ENCODE peak calls at places on chromosomes 11 and 22, in four cellular contexts. One of them, this sample, is unnamed.

GRCh38 chr11:58900479-58901420 is 38.5 kb upstream of the GLYATL1 start:
- DNase-seq in A549: peak; percentile 47
- DNase-seq in lower lobe of right lung: peak; percentile 75
- DNase-seq in AG04449: no peak
- DNase-seq in this sample: peak; percentile 18

GRCh38 chr22:35150163-35151107 is 84.5 kb downstream of the ISX start:
- DNase-seq in lower lobe of right lung: peak; percentile 56
- DNase-seq in AG04449: no peak
- DNase-seq in A549: peak; percentile 13
- DNase-seq in this sample: peak; percentile 5

GRCh38 chr11:108871152-108871551 is 206.3 kb downstream of the DDX10 start:
- DNase-seq in AG04449: no peak
- DNase-seq in A549: no peak
- DNase-seq in lower lobe of right lung: no peak
- DNase-seq in this sample: peak; percentile 57

GRCh38 chr22:16717699-16718558 is 107.3 kb downstream of the XKR3 start:
- DNase-seq in AG04449: no peak
- DNase-seq in A549: no peak
- DNase-seq in lower lobe of right lung: no peak
- DNase-seq in this sample: no peak

GRCh38 chr11:13338437-13339069 is 61.0 kb downstream of the BMAL1 start:
- DNase-seq in AG04449: no peak
- DNase-seq in A549: peak; percentile 81
- DNase-seq in lower lobe of right lung: no peak
- DNase-seq in this sample: peak; percentile 76

GRCh38 chr11:74966651-74967050 is 17.6 kb downstream of the SPCS2 start:
- DNase-seq in A549: no peak
- DNase-seq in AG04449: no peak
- DNase-seq in lower lobe of right lung: no peak
- DNase-seq in this sample: no peak

GRCh38 chr11:75152651-75153553 is 2.0 kb downstream of the SLCO2B1 start:
- DNase-seq in A549: no peak
- DNase-seq in lower lobe of right lung: no peak
- DNase-seq in AG04449: no peak
- DNase-seq in this sample: no peak

GRCh38 chr11:112949781-112950575 is 11.2 kb upstream of the NCAM1 start:
- DNase-seq in lower lobe of right lung: no peak
- DNase-seq in A549: no peak
- DNase-seq in AG04449: no peak
- DNase-seq in this sample: no peak

GRCh38 chr22:30606455-30607299 is at the start of gene TCN2:
- DNase-seq in A549: peak; percentile 69
- DNase-seq in lower lobe of right lung: peak; percentile 80
- DNase-seq in AG04449: no peak
- DNase-seq in this sample: peak; percentile 91

GRCh38 chr11:8361664-8362210 is 98.1 kb upstream of the LMO1 start:
- DNase-seq in AG04449: no peak
- DNase-seq in A549: no peak
- DNase-seq in lower lobe of right lung: no peak
- DNase-seq in this sample: no peak

GRCh38 chr11:31643831-31644230 is 134.3 kb downstream of the ELP4 start:
- DNase-seq in A549: peak; percentile 0
- DNase-seq in lower lobe of right lung: no peak
- DNase-seq in AG04449: no peak
- DNase-seq in this sample: peak; percentile 19

GRCh38 chr11:75301602-75302345 is 49.7 kb downstream of the ARRB1 start:
- DNase-seq in A549: no peak
- DNase-seq in AG04449: no peak
- DNase-seq in lower lobe of right lung: no peak
- DNase-seq in this sample: no peak

GRCh38 chr22:31177420-31178162 is 17.6 kb downstream of the RNF185 start:
- DNase-seq in AG04449: peak; percentile 91
- DNase-seq in A549: no peak
- DNase-seq in lower lobe of right lung: no peak
- DNase-seq in this sample: peak; percentile 90

GRCh38 chr11:19679952-19680823 is 32.4 kb upstream of the NAV2 start:
- DNase-seq in lower lobe of right lung: peak; percentile 79
- DNase-seq in A549: peak; percentile 85
- DNase-seq in AG04449: peak; percentile 91
- DNase-seq in this sample: peak; percentile 99

GRCh38 chr22:43399338-43399979 is 12.4 kb upstream of the MPPED1 start:
- DNase-seq in AG04449: no peak
- DNase-seq in A549: no peak
- DNase-seq in lower lobe of right lung: peak; percentile 30
- DNase-seq in this sample: no peak

GRCh38 chr22:35178446-35178845 is 78.8 kb upstream of the HMGXB4 start:
- DNase-seq in A549: no peak
- DNase-seq in lower lobe of right lung: no peak
- DNase-seq in AG04449: no peak
- DNase-seq in this sample: no peak

GRCh38 chr22:46031965-46032851 is 55.2 kb upstream of the WNT7B start:
- DNase-seq in A549: no peak
- DNase-seq in AG04449: no peak
- DNase-seq in lower lobe of right lung: peak; percentile 36
- DNase-seq in this sample: no peak

GRCh38 chr22:42726811-42727210 is 6.1 kb upstream of the A4GALT start:
- DNase-seq in A549: no peak
- DNase-seq in lower lobe of right lung: no peak
- DNase-seq in AG04449: no peak
- DNase-seq in this sample: no peak

GRCh38 chr11:1203505-1204271 is 19.2 kb upstream of the MUC5B start:
- DNase-seq in lower lobe of right lung: peak; percentile 50
- DNase-seq in AG04449: no peak
- DNase-seq in A549: no peak
- DNase-seq in this sample: no peak

GRCh38 chr22:29060931-29061330 is 700 bp downstream of the C22orf31 start:
- DNase-seq in A549: no peak
- DNase-seq in AG04449: no peak
- DNase-seq in lower lobe of right lung: no peak
- DNase-seq in this sample: no peak

GRCh38 chr22:29342577-29343312 is 27.2 kb upstream of the RASL10A start:
- DNase-seq in A549: no peak
- DNase-seq in AG04449: no peak
- DNase-seq in lower lobe of right lung: no peak
- DNase-seq in this sample: no peak

GRCh38 chr11:2273771-2274170 is 3.4 kb upstream of the ASCL2 start:
- DNase-seq in lower lobe of right lung: no peak
- DNase-seq in A549: no peak
- DNase-seq in AG04449: no peak
- DNase-seq in this sample: no peak

GRCh38 chr22:50146440-50147228 is 23.9 kb upstream of the PANX2 start:
- DNase-seq in A549: peak; percentile 52
- DNase-seq in lower lobe of right lung: peak; percentile 60
- DNase-seq in AG04449: peak; percentile 14
- DNase-seq in this sample: peak; percentile 85

GRCh38 chr11:45832835-45833446 is 14.3 kb upstream of the CRY2 start:
- DNase-seq in A549: no peak
- DNase-seq in AG04449: no peak
- DNase-seq in lower lobe of right lung: no peak
- DNase-seq in this sample: no peak

GRCh38 chr22:30310881-30311771 is 15.6 kb downstream of the TBC1D10A start:
- DNase-seq in AG04449: no peak
- DNase-seq in A549: no peak
- DNase-seq in lower lobe of right lung: peak; percentile 77
- DNase-seq in this sample: peak; percentile 69

GRCh38 chr22:46336119-46337078 is 885 bp downstream of the TRMU start:
- DNase-seq in A549: no peak
- DNase-seq in lower lobe of right lung: peak; percentile 59
- DNase-seq in AG04449: no peak
- DNase-seq in this sample: peak; percentile 43

DNA sequence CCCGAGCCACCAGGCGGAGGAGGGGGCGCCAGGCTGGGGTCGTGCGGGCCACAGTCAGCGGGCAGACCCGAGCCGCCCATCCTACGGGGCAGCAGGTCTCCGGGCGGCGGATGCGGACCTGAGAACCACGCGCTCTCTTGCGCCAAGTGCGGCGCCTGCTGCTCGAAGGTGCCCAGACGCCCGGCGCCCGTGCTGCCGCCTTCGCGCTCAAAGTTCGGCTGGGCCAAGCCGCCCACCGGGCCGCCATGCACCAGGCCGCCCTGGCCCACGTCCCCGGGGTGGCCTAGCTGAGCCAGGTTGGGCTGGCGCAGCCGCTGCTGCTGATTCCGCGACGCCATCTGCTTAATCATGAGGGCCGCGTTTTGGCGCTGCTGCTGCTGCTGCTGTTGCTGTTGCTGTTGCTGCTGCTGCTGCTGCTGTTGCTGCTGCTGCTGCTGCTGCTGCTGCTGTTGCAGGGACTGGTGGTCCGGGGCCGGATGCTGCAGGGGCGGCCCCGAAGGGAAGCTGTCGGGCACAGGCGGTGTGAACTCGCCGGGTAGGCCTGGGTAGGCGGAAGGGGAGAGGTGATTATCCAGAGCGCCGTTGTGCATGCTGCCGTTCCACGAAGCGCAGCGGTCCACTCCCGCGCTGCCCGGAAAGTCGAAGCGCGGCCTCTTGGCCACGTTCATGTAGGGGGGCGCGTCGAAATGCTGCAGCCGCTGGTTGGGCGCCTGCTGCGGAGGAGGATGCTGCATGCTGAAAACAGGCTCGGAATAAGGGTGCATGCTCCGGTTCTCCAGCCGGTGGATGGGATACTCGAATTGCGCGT is 2.8 kb downstream of the MN1 start:
- DNase-seq in lower lobe of right lung: no peak
- DNase-seq in AG04449: no peak
- DNase-seq in A549: no peak
- DNase-seq in this sample: no peak
- H3K4me3 ChIP-seq in lower lobe of right lung: peak overlapping the region; percentile 70
- H3K4me3 ChIP-seq in AG04449: peak overlapping the region; percentile 9
- H3K4me3 ChIP-seq in A549: no peak overlapping the region
- H3K4me3 ChIP-seq in this sample: peak overlapping the region; percentile 34

DNA sequence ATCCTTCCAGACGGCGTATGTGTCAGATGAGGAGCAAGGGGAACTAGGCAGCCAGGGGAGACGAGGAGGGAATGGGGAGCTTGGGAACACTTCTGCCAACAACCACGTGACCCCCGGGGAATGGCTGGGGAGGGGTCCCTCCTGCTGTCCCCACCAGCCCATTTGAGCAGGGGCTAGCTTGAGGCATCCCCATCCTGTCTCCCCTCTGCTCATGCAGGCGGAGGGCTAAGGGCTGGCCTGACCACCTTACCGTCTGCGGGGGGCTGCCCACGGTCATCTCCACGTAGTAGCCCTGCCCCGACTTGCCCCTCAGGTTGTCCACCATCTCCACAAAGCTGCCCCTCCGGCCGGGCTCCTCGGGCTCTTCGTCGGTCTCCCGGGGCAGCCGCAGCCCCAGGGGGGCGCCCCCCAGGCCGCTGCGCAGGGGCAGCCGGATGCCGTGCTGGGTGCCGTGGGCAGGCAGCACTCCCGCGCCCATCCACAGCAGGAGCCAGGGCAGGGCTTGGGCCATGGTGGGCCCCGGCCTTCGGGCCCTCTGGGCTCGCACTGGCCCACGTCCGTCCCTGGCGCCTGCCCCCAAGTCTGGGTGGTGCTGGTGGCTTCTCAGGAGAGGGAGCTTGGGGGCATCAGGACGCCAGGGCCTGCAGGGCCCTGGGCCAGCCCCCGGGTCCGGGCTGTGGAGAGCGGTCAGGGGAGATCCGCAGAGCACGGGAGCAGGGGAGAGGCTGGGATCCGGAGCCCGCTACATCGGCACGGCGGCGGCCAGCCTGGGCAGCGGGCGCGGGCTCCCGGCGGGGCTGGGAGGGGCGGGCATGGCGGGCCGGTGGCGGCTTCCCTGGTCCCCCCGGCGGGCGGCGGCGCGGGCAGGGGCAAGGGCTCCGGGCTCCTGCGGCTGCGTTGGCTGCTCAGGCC is 515 bp downstream of the BACE1 start:
- DNase-seq in A549: no peak
- DNase-seq in AG04449: no peak
- DNase-seq in lower lobe of right lung: no peak
- DNase-seq in this sample: no peak
- TF ChIP-seq CTCF in A549: no peak
- TF ChIP-seq CTCF in AG04449: no peak
- TF ChIP-seq CTCF in lower lobe of right lung: no peak
- TF ChIP-seq CTCF in this sample: no peak

GRCh38 chr22:22906907-22907550 is 19.4 kb downstream of the IGLL5 start:
- DNase-seq in AG04449: no peak
- DNase-seq in lower lobe of right lung: no peak
- DNase-seq in A549: no peak
- DNase-seq in this sample: no peak

GRCh38 chr22:22901578-22902218 is 14.1 kb downstream of the IGLL5 start:
- DNase-seq in AG04449: no peak
- DNase-seq in lower lobe of right lung: peak; percentile 23
- DNase-seq in A549: no peak
- DNase-seq in this sample: no peak

GRCh38 chr22:22897947-22898346 is 10.3 kb downstream of the IGLL5 start:
- DNase-seq in AG04449: no peak
- DNase-seq in A549: no peak
- DNase-seq in lower lobe of right lung: no peak
- DNase-seq in this sample: no peak

GRCh38 chr22:22903355-22903777 is 15.8 kb downstream of the IGLL5 start:
- DNase-seq in lower lobe of right lung: no peak
- DNase-seq in A549: no peak
- DNase-seq in AG04449: no peak
- DNase-seq in this sample: no peak

GRCh38 chr22:22902247-22902962 is 14.8 kb downstream of the IGLL5 start:
- DNase-seq in lower lobe of right lung: peak; percentile 20
- DNase-seq in A549: no peak
- DNase-seq in AG04449: no peak
- DNase-seq in this sample: no peak
- H3K4me3 ChIP-seq in lower lobe of right lung: no peak overlapping the region
- H3K4me3 ChIP-seq in A549: no peak overlapping the region
- H3K4me3 ChIP-seq in AG04449: no peak overlapping the region
- H3K4me3 ChIP-seq in this sample: no peak overlapping the region

GRCh38 chr11:104876838-104877500 is 21.3 kb downstream of the CASP12 start:
- DNase-seq in AG04449: no peak
- DNase-seq in A549: no peak
- DNase-seq in lower lobe of right lung: no peak
- DNase-seq in this sample: no peak

GRCh38 chr11:104876324-104876723 is 21.9 kb downstream of the CASP12 start:
- DNase-seq in A549: no peak
- DNase-seq in AG04449: no peak
- DNase-seq in lower lobe of right lung: no peak
- DNase-seq in this sample: no peak

GRCh38 chr11:104872393-104872792 is 25.9 kb downstream of the CASP12 start:
- DNase-seq in AG04449: no peak
- DNase-seq in lower lobe of right lung: no peak
- DNase-seq in A549: no peak
- DNase-seq in this sample: no peak

GRCh38 chr11:104870910-104871309 is 27.4 kb downstream of the CASP12 start:
- DNase-seq in AG04449: no peak
- DNase-seq in A549: no peak
- DNase-seq in lower lobe of right lung: no peak
- DNase-seq in this sample: no peak

DNA sequence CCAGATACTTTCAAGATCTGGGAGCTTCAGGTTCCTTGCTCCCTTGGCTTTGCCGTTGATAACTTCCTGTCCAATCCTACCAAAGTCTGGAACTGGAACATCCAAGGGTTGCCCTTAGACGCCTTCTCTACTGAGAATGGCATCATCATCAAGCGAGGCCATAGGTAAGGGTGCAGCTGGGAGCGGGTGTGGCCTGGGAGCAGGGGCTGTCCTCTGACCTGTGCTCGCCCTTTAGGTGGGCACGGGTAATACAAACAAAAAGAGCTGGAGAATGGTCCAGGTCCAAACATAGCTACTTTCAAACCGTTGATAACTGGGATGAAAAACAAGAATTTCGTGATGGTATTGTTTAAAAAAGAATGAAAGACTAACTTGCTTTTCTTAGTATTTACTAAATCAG is 25.0 kb downstream of the CASP12 start:
- DNase-seq in A549: no peak
- DNase-seq in lower lobe of right lung: no peak
- DNase-seq in AG04449: no peak
- DNase-seq in this sample: no peak
- TF ChIP-seq CTCF in A549: no peak
- TF ChIP-seq CTCF in lower lobe of right lung: no peak
- TF ChIP-seq CTCF in AG04449: no peak
- TF ChIP-seq CTCF in this sample: no peak

This sample was measured in foreskin fibroblast.